ENCODE peak calls at places on chromosome 11, in seven cellular contexts. One of them, this sample, is unnamed.

GRCh38 chr11:38460429-38460828 is 1862.4 kb upstream of the RAG2 start:
- DNase-seq in stomach: no peak
- DNase-seq in suprapubic skin: no peak
- DNase-seq in transverse colon: no peak
- DNase-seq in upper lobe of left lung: no peak
- DNase-seq in HCT116: no peak
- DNase-seq in GM12891: no peak
- DNase-seq in this sample: no peak

GRCh38 chr11:28654191-28654590 is 546.0 kb downstream of the METTL15 start:
- DNase-seq in suprapubic skin: no peak
- DNase-seq in transverse colon: no peak
- DNase-seq in GM12891: no peak
- DNase-seq in upper lobe of left lung: no peak
- DNase-seq in HCT116: no peak
- DNase-seq in stomach: no peak
- DNase-seq in this sample: no peak

GRCh38 chr11:107370390-107370789 is 87.2 kb downstream of the CWF19L2 start:
- DNase-seq in upper lobe of left lung: no peak
- DNase-seq in suprapubic skin: no peak
- DNase-seq in stomach: no peak
- DNase-seq in transverse colon: no peak
- DNase-seq in GM12891: no peak
- DNase-seq in HCT116: no peak
- DNase-seq in this sample: no peak

GRCh38 chr11:58933661-58934060 is 5.6 kb upstream of the GLYATL1 start:
- DNase-seq in suprapubic skin: no peak
- DNase-seq in stomach: no peak
- DNase-seq in HCT116: no peak
- DNase-seq in upper lobe of left lung: no peak
- DNase-seq in GM12891: no peak
- DNase-seq in transverse colon: no peak
- DNase-seq in this sample: no peak

GRCh38 chr11:15937601-15938361 is 418.6 kb downstream of the SOX6 start:
- DNase-seq in transverse colon: no peak
- DNase-seq in GM12891: no peak
- DNase-seq in HCT116: no peak
- DNase-seq in suprapubic skin: no peak
- DNase-seq in stomach: no peak
- DNase-seq in upper lobe of left lung: no peak
- DNase-seq in this sample: peak

GRCh38 chr11:36890280-36890679 is 292.2 kb upstream of the RAG2 start:
- DNase-seq in GM12891: no peak
- DNase-seq in upper lobe of left lung: no peak
- DNase-seq in stomach: no peak
- DNase-seq in HCT116: no peak
- DNase-seq in suprapubic skin: no peak
- DNase-seq in transverse colon: no peak
- DNase-seq in this sample: no peak

GRCh38 chr11:45922425-45923082 is at the start of gene LARGE2:
- DNase-seq in suprapubic skin: no peak
- DNase-seq in GM12891: peak
- DNase-seq in stomach: peak
- DNase-seq in transverse colon: peak
- DNase-seq in HCT116: no peak
- DNase-seq in upper lobe of left lung: peak
- DNase-seq in this sample: no peak

GRCh38 chr11:67301951-67302516 is 1.3 kb upstream of the SSH3 start:
- DNase-seq in HCT116: no peak
- DNase-seq in upper lobe of left lung: peak
- DNase-seq in GM12891: no peak
- DNase-seq in stomach: peak
- DNase-seq in suprapubic skin: peak
- DNase-seq in transverse colon: peak
- DNase-seq in this sample: peak

GRCh38 chr11:76801736-76802135 is 18.6 kb downstream of the TSKU start:
- DNase-seq in HCT116: no peak
- DNase-seq in GM12891: no peak
- DNase-seq in suprapubic skin: no peak
- DNase-seq in transverse colon: no peak
- DNase-seq in upper lobe of left lung: no peak
- DNase-seq in stomach: no peak
- DNase-seq in this sample: no peak

GRCh38 chr11:12079726-12080556 is 30.4 kb upstream of the MICAL2 start:
- DNase-seq in GM12891: no peak
- DNase-seq in HCT116: peak
- DNase-seq in suprapubic skin: peak
- DNase-seq in transverse colon: peak
- DNase-seq in stomach: peak
- DNase-seq in upper lobe of left lung: no peak
- DNase-seq in this sample: peak

GRCh38 chr11:131867457-131868257 is 497.2 kb downstream of the NTM start:
- DNase-seq in transverse colon: peak
- DNase-seq in HCT116: no peak
- DNase-seq in GM12891: peak
- DNase-seq in upper lobe of left lung: peak
- DNase-seq in suprapubic skin: no peak
- DNase-seq in stomach: peak
- DNase-seq in this sample: peak

GRCh38 chr11:82775736-82776346 is 42.2 kb upstream of the FAM181B start:
- DNase-seq in transverse colon: peak
- DNase-seq in upper lobe of left lung: no peak
- DNase-seq in HCT116: peak
- DNase-seq in GM12891: peak
- DNase-seq in stomach: no peak
- DNase-seq in suprapubic skin: no peak
- DNase-seq in this sample: no peak

GRCh38 chr11:15907806-15908205 is 448.5 kb downstream of the SOX6 start:
- DNase-seq in transverse colon: no peak
- DNase-seq in suprapubic skin: no peak
- DNase-seq in GM12891: no peak
- DNase-seq in HCT116: no peak
- DNase-seq in upper lobe of left lung: no peak
- DNase-seq in stomach: no peak
- DNase-seq in this sample: no peak

GRCh38 chr11:96259053-96259837 is 83.8 kb downstream of the MAML2 start:
- DNase-seq in HCT116: no peak
- DNase-seq in stomach: no peak
- DNase-seq in upper lobe of left lung: no peak
- DNase-seq in transverse colon: no peak
- DNase-seq in suprapubic skin: no peak
- DNase-seq in GM12891: no peak
- DNase-seq in this sample: no peak

GRCh38 chr11:111400595-111400994 is 21.5 kb upstream of the POU2AF1 start:
- DNase-seq in transverse colon: no peak
- DNase-seq in HCT116: no peak
- DNase-seq in suprapubic skin: no peak
- DNase-seq in upper lobe of left lung: no peak
- DNase-seq in stomach: no peak
- DNase-seq in GM12891: no peak
- DNase-seq in this sample: no peak

GRCh38 chr11:76148207-76148606 is 58.1 kb downstream of the WNT11 start:
- DNase-seq in transverse colon: peak
- DNase-seq in upper lobe of left lung: no peak
- DNase-seq in GM12891: no peak
- DNase-seq in suprapubic skin: no peak
- DNase-seq in stomach: no peak
- DNase-seq in HCT116: no peak
- DNase-seq in this sample: no peak

GRCh38 chr11:78390809-78391208 is 26.8 kb downstream of the GAB2 start:
- DNase-seq in upper lobe of left lung: no peak
- DNase-seq in HCT116: no peak
- DNase-seq in transverse colon: no peak
- DNase-seq in suprapubic skin: no peak
- DNase-seq in stomach: no peak
- DNase-seq in GM12891: no peak
- DNase-seq in this sample: no peak

GRCh38 chr11:61505640-61506155 is 2.9 kb upstream of the LRRC10B start:
- DNase-seq in HCT116: no peak
- DNase-seq in GM12891: no peak
- DNase-seq in transverse colon: no peak
- DNase-seq in upper lobe of left lung: no peak
- DNase-seq in suprapubic skin: no peak
- DNase-seq in stomach: no peak
- DNase-seq in this sample: no peak

GRCh38 chr11:128354476-128354875 is 232.9 kb downstream of the ETS1 start:
- DNase-seq in upper lobe of left lung: no peak
- DNase-seq in GM12891: no peak
- DNase-seq in transverse colon: no peak
- DNase-seq in HCT116: no peak
- DNase-seq in suprapubic skin: no peak
- DNase-seq in stomach: no peak
- DNase-seq in this sample: no peak

GRCh38 chr11:128501576-128502549 is 85.5 kb downstream of the ETS1 start:
- DNase-seq in suprapubic skin: no peak
- DNase-seq in stomach: no peak
- DNase-seq in GM12891: no peak
- DNase-seq in upper lobe of left lung: no peak
- DNase-seq in transverse colon: no peak
- DNase-seq in HCT116: no peak
- DNase-seq in this sample: no peak

GRCh38 chr11:7612661-7613393 is 60.5 kb downstream of the CYB5R2 start:
- DNase-seq in GM12891: no peak
- DNase-seq in suprapubic skin: no peak
- DNase-seq in transverse colon: no peak
- DNase-seq in HCT116: no peak
- DNase-seq in upper lobe of left lung: no peak
- DNase-seq in stomach: peak
- DNase-seq in this sample: no peak

GRCh38 chr11:27717377-27717776 is 17.1 kb upstream of the BDNF start:
- DNase-seq in stomach: no peak
- DNase-seq in GM12891: no peak
- DNase-seq in upper lobe of left lung: no peak
- DNase-seq in HCT116: no peak
- DNase-seq in transverse colon: no peak
- DNase-seq in suprapubic skin: no peak
- DNase-seq in this sample: no peak

GRCh38 chr11:110069158-110069737 is 23.9 kb upstream of the ZC3H12C start:
- DNase-seq in transverse colon: peak
- DNase-seq in HCT116: peak
- DNase-seq in upper lobe of left lung: peak
- DNase-seq in stomach: peak
- DNase-seq in suprapubic skin: peak
- DNase-seq in GM12891: no peak
- DNase-seq in this sample: peak

GRCh38 chr11:13378316-13378715 is 84.7 kb downstream of the BTBD10 start:
- DNase-seq in transverse colon: no peak
- DNase-seq in GM12891: no peak
- DNase-seq in stomach: no peak
- DNase-seq in upper lobe of left lung: no peak
- DNase-seq in suprapubic skin: no peak
- DNase-seq in HCT116: no peak
- DNase-seq in this sample: no peak

GRCh38 chr11:120548682-120549209 is 37.2 kb downstream of the GRIK4 start:
- DNase-seq in HCT116: no peak
- DNase-seq in suprapubic skin: no peak
- DNase-seq in stomach: no peak
- DNase-seq in transverse colon: no peak
- DNase-seq in GM12891: no peak
- DNase-seq in upper lobe of left lung: no peak
- DNase-seq in this sample: no peak

GRCh38 chr11:120551191-120551590 is 39.6 kb downstream of the GRIK4 start:
- DNase-seq in GM12891: no peak
- DNase-seq in HCT116: no peak
- DNase-seq in upper lobe of left lung: no peak
- DNase-seq in suprapubic skin: no peak
- DNase-seq in transverse colon: no peak
- DNase-seq in stomach: no peak
- DNase-seq in this sample: no peak

GRCh38 chr11:120550007-120550406 is 38.5 kb downstream of the GRIK4 start:
- DNase-seq in suprapubic skin: no peak
- DNase-seq in transverse colon: no peak
- DNase-seq in stomach: no peak
- DNase-seq in HCT116: no peak
- DNase-seq in upper lobe of left lung: no peak
- DNase-seq in GM12891: no peak
- DNase-seq in this sample: no peak

GRCh38 chr11:120547871-120548681 is 36.5 kb downstream of the GRIK4 start:
- DNase-seq in upper lobe of left lung: peak
- DNase-seq in GM12891: no peak
- DNase-seq in HCT116: peak
- DNase-seq in stomach: peak
- DNase-seq in suprapubic skin: peak
- DNase-seq in transverse colon: peak
- DNase-seq in this sample: peak

GRCh38 chr11:120549346-120549745 is 37.8 kb downstream of the GRIK4 start:
- DNase-seq in GM12891: no peak
- DNase-seq in stomach: no peak
- DNase-seq in HCT116: no peak
- DNase-seq in transverse colon: no peak
- DNase-seq in upper lobe of left lung: no peak
- DNase-seq in suprapubic skin: no peak
- DNase-seq in this sample: no peak
- TF ChIP-seq POLR2AphosphoS5 in GM12891: no peak
- TF ChIP-seq POLR2AphosphoS5 in stomach: no peak
- TF ChIP-seq POLR2AphosphoS5 in HCT116: no peak
- TF ChIP-seq POLR2AphosphoS5 in transverse colon: no peak
- TF ChIP-seq POLR2AphosphoS5 in upper lobe of left lung: no peak
- TF ChIP-seq POLR2AphosphoS5 in suprapubic skin: no peak
- TF ChIP-seq POLR2AphosphoS5 in this sample: no peak

GRCh38 chr11:115385211-115385610 is 119.0 kb downstream of the CADM1 start:
- DNase-seq in GM12891: no peak
- DNase-seq in suprapubic skin: no peak
- DNase-seq in HCT116: no peak
- DNase-seq in transverse colon: no peak
- DNase-seq in stomach: no peak
- DNase-seq in upper lobe of left lung: no peak
- DNase-seq in this sample: no peak
- TF ChIP-seq POLR2AphosphoS5 in GM12891: no peak
- TF ChIP-seq POLR2AphosphoS5 in suprapubic skin: no peak
- TF ChIP-seq POLR2AphosphoS5 in HCT116: no peak
- TF ChIP-seq POLR2AphosphoS5 in transverse colon: no peak
- TF ChIP-seq POLR2AphosphoS5 in stomach: no peak
- TF ChIP-seq POLR2AphosphoS5 in upper lobe of left lung: no peak
- TF ChIP-seq POLR2AphosphoS5 in this sample: no peak

GRCh38 chr11:92717240-92717639 is 252.2 kb upstream of the MTNR1B start:
- DNase-seq in suprapubic skin: no peak
- DNase-seq in upper lobe of left lung: no peak
- DNase-seq in HCT116: no peak
- DNase-seq in GM12891: no peak
- DNase-seq in stomach: no peak
- DNase-seq in transverse colon: no peak
- DNase-seq in this sample: no peak
- TF ChIP-seq POLR2AphosphoS5 in suprapubic skin: no peak
- TF ChIP-seq POLR2AphosphoS5 in upper lobe of left lung: no peak
- TF ChIP-seq POLR2AphosphoS5 in HCT116: no peak
- TF ChIP-seq POLR2AphosphoS5 in GM12891: no peak
- TF ChIP-seq POLR2AphosphoS5 in stomach: no peak
- TF ChIP-seq POLR2AphosphoS5 in transverse colon: no peak
- TF ChIP-seq POLR2AphosphoS5 in this sample: no peak

GRCh38 chr11:34953955-34954354 is 37.5 kb downstream of the PDHX start:
- DNase-seq in HCT116: no peak
- DNase-seq in transverse colon: no peak
- DNase-seq in stomach: no peak
- DNase-seq in upper lobe of left lung: no peak
- DNase-seq in GM12891: no peak
- DNase-seq in suprapubic skin: no peak
- DNase-seq in this sample: no peak

GRCh38 chr11:34944692-34945091 is 28.3 kb downstream of the PDHX start:
- DNase-seq in suprapubic skin: no peak
- DNase-seq in GM12891: no peak
- DNase-seq in upper lobe of left lung: no peak
- DNase-seq in HCT116: no peak
- DNase-seq in transverse colon: no peak
- DNase-seq in stomach: no peak
- DNase-seq in this sample: no peak

GRCh38 chr11:34948721-34949120 is 32.3 kb downstream of the PDHX start:
- DNase-seq in suprapubic skin: no peak
- DNase-seq in stomach: no peak
- DNase-seq in GM12891: no peak
- DNase-seq in transverse colon: no peak
- DNase-seq in upper lobe of left lung: no peak
- DNase-seq in HCT116: no peak
- DNase-seq in this sample: no peak
- TF ChIP-seq POLR2AphosphoS5 in suprapubic skin: no peak
- TF ChIP-seq POLR2AphosphoS5 in stomach: no peak
- TF ChIP-seq POLR2AphosphoS5 in GM12891: no peak
- TF ChIP-seq POLR2AphosphoS5 in transverse colon: no peak
- TF ChIP-seq POLR2AphosphoS5 in upper lobe of left lung: no peak
- TF ChIP-seq POLR2AphosphoS5 in HCT116: no peak
- TF ChIP-seq POLR2AphosphoS5 in this sample: no peak

This sample was measured in sigmoid colon.